ENCODE peak calls at places on chromosome 18, in nine cellular contexts. W, G, X, L, R, S, M, O and P are unnamed samples.

GRCh38 chr18:5879479-5879882 is 15.8 kb downstream of the TMEM200C start:
- DNase-seq in W (no peak), G (no peak), X (peak; percentile 58), L (peak; percentile 65), R (peak; percentile 36), S (no peak), M (no peak), O (no peak), P (no peak)

GRCh38 chr18:54762386-54762785 is 65.9 kb upstream of the RAB27B start:
- DNase-seq in W (no peak), G (no peak), X (no peak), L (no peak), R (no peak), S (no peak), M (no peak), O (no peak), P (no peak)

GRCh38 chr18:48080546-48080945 is 150.1 kb upstream of the SMAD2 start:
- DNase-seq in W (no peak), G (no peak), X (no peak), L (no peak), R (no peak), S (no peak), M (no peak), O (no peak), P (no peak)

GRCh38 chr18:65725421-65726050 is 25.3 kb upstream of the CDH7 start:
- DNase-seq in W (no peak), G (no peak), X (peak; percentile 73), L (no peak), R (no peak), S (peak; percentile 44), M (no peak), O (peak; percentile 56), P (no peak)

GRCh38 chr18:63297678-63298392 is 21.7 kb downstream of the BCL2 start:
- DNase-seq in W (no peak), G (no peak), X (no peak), L (no peak), R (no peak), S (no peak), M (no peak), O (no peak), P (no peak)

GRCh38 chr18:7207366-7207765 is 23.5 kb upstream of the LRRC30 start:
- DNase-seq in W (no peak), G (no peak), X (no peak), L (no peak), R (no peak), S (no peak), M (no peak), O (no peak), P (no peak)

GRCh38 chr18:24801011-24801410 is 340.6 kb downstream of the HRH4 start:
- DNase-seq in W (no peak), G (no peak), X (no peak), L (peak; percentile 58), R (no peak), S (no peak), M (no peak), O (no peak), P (no peak)

GRCh38 chr18:73669299-73669698 is 478.3 kb downstream of the FBXO15 start:
- DNase-seq in W (no peak), G (no peak), X (peak; percentile 59), L (peak; percentile 86), R (no peak), S (no peak), M (no peak), O (no peak), P (no peak)

GRCh38 chr18:33135951-33136660 is 304.4 kb downstream of the CCDC178 start:
- DNase-seq in W (no peak), G (no peak), X (no peak), L (no peak), R (peak; percentile 93), S (no peak), M (no peak), O (no peak), P (no peak)

GRCh38 chr18:74040459-74041332 is 106.9 kb downstream of the FBXO15 start:
- DNase-seq in W (peak; percentile 4), G (no peak), X (peak; percentile 52), L (peak; percentile 11), R (no peak), S (peak; percentile 61), M (no peak), O (peak; percentile 63), P (no peak)

GRCh38 chr18:32308493-32309120 is 118.8 kb downstream of the MEP1B start:
- DNase-seq in W (peak; percentile 72), G (no peak), X (peak; percentile 57), L (peak; percentile 94), R (peak; percentile 81), S (no peak), M (no peak), O (no peak), P (no peak)

GRCh38 chr18:11947214-11948119 is 33.8 kb upstream of the IMPA2 start:
- DNase-seq in W (peak; percentile 90), G (peak; percentile 95), X (peak; percentile 78), L (peak; percentile 97), R (peak; percentile 97), S (peak; percentile 92), M (peak; percentile 93), O (peak; percentile 94), P (peak; percentile 86)

GRCh38 chr18:59109375-59109774 is 30.3 kb upstream of the SEC11C start:
- DNase-seq in W (no peak), G (no peak), X (no peak), L (no peak), R (no peak), S (no peak), M (no peak), O (no peak), P (no peak)

GRCh38 chr18:57409650-57410049 is 25.5 kb upstream of the ONECUT2 start:
- DNase-seq in W (no peak), G (no peak), X (no peak), L (no peak), R (no peak), S (no peak), M (no peak), O (no peak), P (no peak)

DNA sequence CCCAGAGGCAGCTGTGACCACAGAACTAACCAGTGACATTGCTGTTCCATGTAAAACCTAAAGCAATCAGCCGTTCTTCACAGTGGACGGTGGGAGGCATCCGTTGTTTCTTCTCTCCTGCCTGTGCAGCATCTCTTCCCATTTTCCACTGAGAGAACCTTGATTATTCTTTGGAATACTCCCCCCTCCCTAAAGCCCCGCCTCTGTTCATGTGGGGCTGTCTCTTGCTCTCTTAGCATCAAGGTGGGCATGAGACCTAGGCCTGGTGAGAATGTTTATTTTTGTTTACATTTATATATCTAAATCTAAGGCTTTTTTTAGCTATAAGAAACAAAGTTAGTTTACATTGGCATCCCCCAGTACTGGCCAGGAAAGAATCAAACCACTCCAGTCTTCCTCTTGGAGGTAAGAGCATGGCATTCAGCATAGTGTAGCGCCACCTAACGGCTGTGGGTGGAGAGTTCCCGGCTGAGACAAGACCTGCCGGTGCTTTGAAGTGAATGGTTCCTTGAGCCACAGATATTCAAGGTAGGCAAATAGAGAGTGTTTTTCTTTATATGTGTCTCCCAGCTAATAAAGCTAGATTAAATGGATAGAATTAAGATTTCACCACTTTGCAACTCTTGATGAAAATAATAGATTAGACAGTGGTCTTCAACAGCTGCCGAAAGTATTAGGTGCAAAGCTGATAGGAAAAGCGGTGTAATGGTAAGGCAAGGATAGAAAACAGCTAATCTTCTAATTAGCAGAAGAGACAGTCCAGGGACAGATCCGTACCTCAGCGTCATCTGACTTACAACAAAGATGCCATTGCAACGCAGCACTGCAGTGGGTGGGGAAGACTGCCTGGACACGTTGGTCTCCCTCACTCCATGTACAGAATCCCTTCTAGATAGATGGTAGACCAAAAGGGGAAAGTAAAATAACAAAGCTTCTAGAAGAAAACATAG is 219.6 kb upstream of the RAB12 start:
- DNase-seq in W (peak; percentile 53), G (peak; percentile 45), X (peak; percentile 86), L (peak; percentile 78), R (peak; percentile 78), S (peak; percentile 69), M (no peak), O (peak; percentile 87), P (peak; percentile 64)
- TF ChIP-seq CTCF in W (peak; percentile 93), G (peak; percentile 79), X (peak; percentile 97), L (peak; percentile 78), R (peak; percentile 82), S (peak; percentile 80), M (peak; percentile 70), O (peak; percentile 77), P (peak; percentile 37)

GRCh38 chr18:2992995-2993877 is 19.7 kb downstream of the LPIN2 start:
- DNase-seq in W (no peak), G (no peak), X (no peak), L (no peak), R (no peak), S (no peak), M (no peak), O (no peak), P (no peak)
- H3K27ac ChIP-seq in W (no peak overlapping the region), G (no peak overlapping the region), X (no peak overlapping the region), L (no peak overlapping the region), R (no peak overlapping the region), S (no peak overlapping the region), M (no peak overlapping the region), O (no peak overlapping the region), P (no peak overlapping the region)

DNA sequence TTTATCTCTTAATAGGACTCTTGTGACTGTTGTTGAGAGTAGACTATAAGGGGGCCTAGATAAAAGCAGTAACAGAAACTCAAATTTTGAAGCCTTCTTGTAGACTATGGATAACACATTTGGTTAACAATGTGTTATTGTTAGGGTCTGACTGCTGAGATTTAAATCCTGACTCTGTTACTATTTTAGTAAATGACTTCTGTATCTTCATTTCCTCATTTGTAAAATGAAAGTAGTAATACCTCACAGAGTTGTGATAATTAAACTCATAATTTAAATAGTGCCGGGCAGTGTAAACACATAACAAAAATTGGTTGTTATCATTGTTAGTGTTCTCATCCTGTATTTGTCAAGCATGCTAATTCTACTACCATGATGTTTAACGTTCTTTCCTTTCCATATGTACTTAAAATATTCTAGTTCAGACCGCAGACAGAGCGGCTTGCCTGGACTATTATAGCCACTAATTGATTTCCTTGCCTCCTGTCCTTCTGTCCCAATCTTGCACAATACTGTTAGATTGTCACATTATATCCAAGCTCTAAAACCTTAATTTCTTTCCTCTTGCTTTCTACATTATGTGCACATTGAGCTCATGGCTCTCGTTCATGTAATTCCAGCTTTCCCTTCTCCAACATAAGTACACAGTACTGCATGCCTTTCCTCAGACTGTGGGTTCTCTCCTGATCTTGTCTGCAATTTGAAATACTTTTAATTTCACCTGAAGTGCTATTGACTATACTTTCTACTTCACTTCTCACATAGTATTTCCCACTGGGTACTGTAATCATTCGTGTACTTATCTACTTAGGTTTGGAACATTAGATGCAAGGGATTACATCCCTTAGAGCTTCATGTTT is 48.4 kb downstream of the RBBP8 start:
- DNase-seq in W (no peak), G (no peak), X (no peak), L (no peak), R (no peak), S (no peak), M (no peak), O (no peak), P (no peak)
- H3K4me1 ChIP-seq in W (peaks cover 20% of the 10 kb centered on the region), G (no peaks in the 10 kb centered on the region), X (peaks cover 17% of the 10 kb centered on the region), L (peaks cover 2% of the 10 kb centered on the region), R (peaks cover 12% of the 10 kb centered on the region), S (no peaks in the 10 kb centered on the region), M (peaks cover 26% of the 10 kb centered on the region), O (no peaks in the 10 kb centered on the region), P (no peaks in the 10 kb centered on the region)

GRCh38 chr18:79223431-79223830 is 154.2 kb downstream of the ATP9B start:
- DNase-seq in W (no peak), G (no peak), X (no peak), L (no peak), R (no peak), S (no peak), M (no peak), O (no peak), P (no peak)
- TF ChIP-seq CTCF in W (no peak), G (no peak), X (no peak), L (no peak), R (no peak), S (no peak), M (no peak), O (no peak), P (no peak)